ENCODE peak calls at places on chromosomes 3 and 15, in six cellular contexts. One of them, this sample, is unnamed.

GRCh38 chr3:114299421-114299820 is 5.6 kb downstream of the TIGIT start:
- DNase-seq in AG04450: no peak
- DNase-seq in colonic mucosa: no peak
- DNase-seq in heart left ventricle: peak; percentile 33
- DNase-seq in heart right ventricle: no peak
- DNase-seq in neural crest cell: peak; percentile 29
- DNase-seq in this sample: no peak

GRCh38 chr3:129984124-129984523 is 9.6 kb downstream of the TRH start:
- DNase-seq in AG04450: no peak
- DNase-seq in colonic mucosa: no peak
- DNase-seq in heart left ventricle: no peak
- DNase-seq in heart right ventricle: no peak
- DNase-seq in neural crest cell: no peak
- DNase-seq in this sample: no peak

GRCh38 chr3:44955917-44956316 is 20.1 kb downstream of the ZDHHC3 start:
- DNase-seq in AG04450: no peak
- DNase-seq in colonic mucosa: no peak
- DNase-seq in heart left ventricle: no peak
- DNase-seq in heart right ventricle: no peak
- DNase-seq in neural crest cell: no peak
- DNase-seq in this sample: no peak

GRCh38 chr3:146277953-146278631 is 27.2 kb upstream of the PLSCR4 start:
- DNase-seq in AG04450: peak; percentile 68
- DNase-seq in colonic mucosa: no peak
- DNase-seq in heart left ventricle: no peak
- DNase-seq in heart right ventricle: no peak
- DNase-seq in neural crest cell: no peak
- DNase-seq in this sample: no peak

GRCh38 chr15:42796955-42797779 is 60.2 kb upstream of the CDAN1 start:
- DNase-seq in AG04450: no peak
- DNase-seq in colonic mucosa: no peak
- DNase-seq in heart left ventricle: no peak
- DNase-seq in heart right ventricle: no peak
- DNase-seq in neural crest cell: no peak
- DNase-seq in this sample: no peak

GRCh38 chr3:178480795-178481194 is 55.4 kb upstream of the KCNMB2 start:
- DNase-seq in AG04450: no peak
- DNase-seq in colonic mucosa: no peak
- DNase-seq in heart left ventricle: no peak
- DNase-seq in heart right ventricle: no peak
- DNase-seq in neural crest cell: no peak
- DNase-seq in this sample: peak; percentile 76

GRCh38 chr3:114411811-114412803 is 118.3 kb downstream of the TIGIT start:
- DNase-seq in AG04450: no peak
- DNase-seq in colonic mucosa: no peak
- DNase-seq in heart left ventricle: no peak
- DNase-seq in heart right ventricle: no peak
- DNase-seq in neural crest cell: no peak
- DNase-seq in this sample: no peak

GRCh38 chr15:99296386-99296785 is 45.1 kb downstream of the LRRC28 start:
- DNase-seq in AG04450: no peak
- DNase-seq in colonic mucosa: no peak
- DNase-seq in heart left ventricle: no peak
- DNase-seq in heart right ventricle: no peak
- DNase-seq in neural crest cell: no peak
- DNase-seq in this sample: no peak

GRCh38 chr15:90553248-90553745 is 23.6 kb downstream of the CRTC3 start:
- DNase-seq in AG04450: peak; percentile 81
- DNase-seq in colonic mucosa: no peak
- DNase-seq in heart left ventricle: no peak
- DNase-seq in heart right ventricle: no peak
- DNase-seq in neural crest cell: no peak
- DNase-seq in this sample: no peak

GRCh38 chr3:111971533-111971932 is 7.3 kb upstream of the ABHD10 start:
- DNase-seq in AG04450: no peak
- DNase-seq in colonic mucosa: no peak
- DNase-seq in heart left ventricle: peak; percentile 85
- DNase-seq in heart right ventricle: peak; percentile 24
- DNase-seq in neural crest cell: no peak
- DNase-seq in this sample: no peak

GRCh38 chr3:196073188-196073838 is 8.6 kb downstream of the TFRC start:
- DNase-seq in AG04450: peak; percentile 26
- DNase-seq in colonic mucosa: peak; percentile 70
- DNase-seq in heart left ventricle: no peak
- DNase-seq in heart right ventricle: peak; percentile 17
- DNase-seq in neural crest cell: peak; percentile 63
- DNase-seq in this sample: peak; percentile 58

GRCh38 chr15:74748322-74748946 is at the start of gene CYP1A2:
- DNase-seq in AG04450: no peak
- DNase-seq in colonic mucosa: no peak
- DNase-seq in heart left ventricle: no peak
- DNase-seq in heart right ventricle: no peak
- DNase-seq in neural crest cell: no peak
- DNase-seq in this sample: no peak

GRCh38 chr3:142595581-142595950 is 627 bp upstream of the PLS1 start:
- DNase-seq in AG04450: peak; percentile 71
- DNase-seq in colonic mucosa: no peak
- DNase-seq in heart left ventricle: no peak
- DNase-seq in heart right ventricle: no peak
- DNase-seq in neural crest cell: no peak
- DNase-seq in this sample: no peak

GRCh38 chr3:193391902-193392301 is 13.3 kb upstream of the ATP13A5 start:
- DNase-seq in AG04450: no peak
- DNase-seq in colonic mucosa: no peak
- DNase-seq in heart left ventricle: no peak
- DNase-seq in heart right ventricle: no peak
- DNase-seq in neural crest cell: no peak
- DNase-seq in this sample: no peak

GRCh38 chr3:194561306-194561974 is 71.8 kb downstream of the TMEM44 start:
- DNase-seq in AG04450: no peak
- DNase-seq in colonic mucosa: no peak
- DNase-seq in heart left ventricle: no peak
- DNase-seq in heart right ventricle: no peak
- DNase-seq in neural crest cell: no peak
- DNase-seq in this sample: no peak

GRCh38 chr3:140219161-140219745 is 284.3 kb downstream of the CLSTN2 start:
- DNase-seq in AG04450: no peak
- DNase-seq in colonic mucosa: no peak
- DNase-seq in heart left ventricle: no peak
- DNase-seq in heart right ventricle: no peak
- DNase-seq in neural crest cell: no peak
- DNase-seq in this sample: no peak

GRCh38 chr3:184284696-184285095 is 8.9 kb downstream of the ECE2 start:
- DNase-seq in AG04450: no peak
- DNase-seq in colonic mucosa: peak; percentile 27
- DNase-seq in heart left ventricle: no peak
- DNase-seq in heart right ventricle: no peak
- DNase-seq in neural crest cell: peak; percentile 50
- DNase-seq in this sample: peak; percentile 66

GRCh38 chr15:101267320-101268104 is 9.8 kb downstream of the SELENOS start:
- DNase-seq in AG04450: no peak
- DNase-seq in colonic mucosa: peak; percentile 49
- DNase-seq in heart left ventricle: peak; percentile 57
- DNase-seq in heart right ventricle: no peak
- DNase-seq in neural crest cell: no peak
- DNase-seq in this sample: no peak

DNA sequence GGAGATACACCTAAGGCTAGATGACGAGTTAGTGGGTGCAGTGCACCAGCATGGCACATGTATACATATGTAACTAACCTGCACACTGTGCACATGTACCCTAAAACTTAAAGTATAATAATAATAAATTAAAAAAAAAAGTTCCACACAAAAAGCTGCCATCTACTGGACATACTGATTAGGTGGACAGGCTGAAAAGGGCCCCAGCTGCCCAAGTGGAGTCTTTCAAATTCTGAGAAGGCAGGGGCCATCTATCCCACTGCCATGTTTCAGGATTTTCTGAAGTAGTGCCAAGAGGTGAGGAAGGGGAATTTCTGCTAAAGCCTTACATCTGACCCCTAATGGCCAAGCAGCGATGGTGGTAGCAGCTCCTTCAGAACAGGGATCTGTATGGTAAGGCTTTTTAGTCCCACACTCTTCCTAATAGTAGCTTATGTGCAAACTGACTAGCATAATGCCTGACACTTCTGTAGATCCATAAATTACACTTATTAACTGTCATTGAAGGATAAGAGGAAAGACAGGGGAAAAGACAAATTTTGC is 7.7 kb downstream of the FSTL1 start:
- DNase-seq in AG04450: no peak
- DNase-seq in colonic mucosa: no peak
- DNase-seq in heart left ventricle: no peak
- DNase-seq in heart right ventricle: no peak
- DNase-seq in neural crest cell: no peak
- DNase-seq in this sample: no peak
- TF ChIP-seq CTCF in AG04450: peak; percentile 53
- TF ChIP-seq CTCF in colonic mucosa: no peak
- TF ChIP-seq CTCF in heart left ventricle: peak; percentile 11
- TF ChIP-seq CTCF in heart right ventricle: no peak
- TF ChIP-seq CTCF in neural crest cell: peak; percentile 36
- TF ChIP-seq CTCF in this sample: no peak

DNA sequence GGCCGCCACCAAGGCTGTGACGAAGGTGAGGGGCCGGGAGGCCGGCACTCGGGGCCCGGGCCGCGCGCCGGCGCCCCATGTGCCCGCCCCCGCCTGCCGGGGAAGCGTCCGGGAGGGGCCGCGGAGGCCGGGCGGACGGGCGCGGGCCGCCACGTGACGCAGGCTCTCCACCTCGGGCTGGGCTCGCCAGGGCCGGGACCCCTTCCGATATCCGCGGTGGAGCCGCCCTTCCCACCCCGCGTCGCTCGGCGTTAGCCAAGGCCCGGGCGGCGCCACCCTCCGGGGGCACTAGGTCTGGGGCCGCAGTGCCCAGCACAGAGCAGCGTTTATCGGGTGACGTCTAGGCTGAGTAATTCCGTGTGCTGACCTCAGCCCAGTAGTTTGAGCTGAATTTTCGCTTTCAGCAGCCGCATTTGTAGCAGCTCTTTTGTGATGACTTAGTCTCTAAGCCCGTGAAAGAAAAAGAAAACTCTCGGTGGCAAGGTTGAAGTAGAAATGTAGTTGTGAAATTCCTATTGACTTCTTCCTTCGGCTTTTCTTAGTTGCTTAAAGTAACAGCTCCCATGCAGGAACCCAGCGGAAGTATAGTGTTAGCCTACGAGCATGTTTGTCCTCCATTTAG is 885 bp downstream of the CDV3 start:
- DNase-seq in AG04450: no peak
- DNase-seq in colonic mucosa: peak; percentile 74
- DNase-seq in heart left ventricle: peak; percentile 85
- DNase-seq in heart right ventricle: peak; percentile 82
- DNase-seq in neural crest cell: peak; percentile 51
- DNase-seq in this sample: peak; percentile 76
- TF ChIP-seq CTCF in AG04450: peak; percentile 12
- TF ChIP-seq CTCF in colonic mucosa: no peak
- TF ChIP-seq CTCF in heart left ventricle: peak; percentile 12
- TF ChIP-seq CTCF in heart right ventricle: no peak
- TF ChIP-seq CTCF in neural crest cell: peak; percentile 32
- TF ChIP-seq CTCF in this sample: peak; percentile 27

DNA sequence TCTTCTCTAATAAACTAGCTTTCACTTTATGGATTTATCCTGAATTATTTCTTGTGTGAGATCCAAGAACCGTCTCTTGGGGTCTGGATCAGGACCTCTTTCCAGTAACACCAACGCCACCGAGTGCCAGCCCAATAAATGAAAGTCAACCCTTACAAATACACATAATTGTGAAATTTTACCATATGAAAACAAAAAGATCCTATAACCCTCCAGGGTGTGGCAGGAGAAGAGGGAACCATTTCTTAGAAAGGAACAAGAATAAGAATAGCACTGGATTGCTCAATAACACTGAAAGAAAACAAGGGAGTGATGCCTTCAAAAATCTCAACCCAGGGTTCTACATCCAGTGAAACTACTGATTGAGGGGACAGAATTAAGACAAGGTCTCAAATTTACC is 51.6 kb upstream of the ACKR4 start:
- DNase-seq in AG04450: no peak
- DNase-seq in colonic mucosa: no peak
- DNase-seq in heart left ventricle: peak; percentile 27
- DNase-seq in heart right ventricle: no peak
- DNase-seq in neural crest cell: no peak
- DNase-seq in this sample: no peak
- TF ChIP-seq CTCF in AG04450: no peak
- TF ChIP-seq CTCF in colonic mucosa: no peak
- TF ChIP-seq CTCF in heart left ventricle: no peak
- TF ChIP-seq CTCF in heart right ventricle: no peak
- TF ChIP-seq CTCF in neural crest cell: no peak
- TF ChIP-seq CTCF in this sample: no peak

GRCh38 chr15:94412979-94413741 is 181.8 kb downstream of the MCTP2 start:
- DNase-seq in AG04450: no peak
- DNase-seq in colonic mucosa: peak; percentile 47
- DNase-seq in heart left ventricle: no peak
- DNase-seq in heart right ventricle: no peak
- DNase-seq in neural crest cell: no peak
- DNase-seq in this sample: no peak
- TF ChIP-seq CTCF in AG04450: peak; percentile 61
- TF ChIP-seq CTCF in colonic mucosa: peak; percentile 34
- TF ChIP-seq CTCF in heart left ventricle: peak; percentile 29
- TF ChIP-seq CTCF in heart right ventricle: peak; percentile 49
- TF ChIP-seq CTCF in neural crest cell: peak; percentile 84
- TF ChIP-seq CTCF in this sample: no peak

GRCh38 chr3:37571269-37571668 is 290.4 kb upstream of the CTDSPL start:
- DNase-seq in AG04450: no peak
- DNase-seq in colonic mucosa: no peak
- DNase-seq in heart left ventricle: no peak
- DNase-seq in heart right ventricle: no peak
- DNase-seq in neural crest cell: no peak
- DNase-seq in this sample: no peak
- TF ChIP-seq CTCF in AG04450: peak; percentile 6
- TF ChIP-seq CTCF in colonic mucosa: no peak
- TF ChIP-seq CTCF in heart left ventricle: no peak
- TF ChIP-seq CTCF in heart right ventricle: peak; percentile 24
- TF ChIP-seq CTCF in neural crest cell: no peak
- TF ChIP-seq CTCF in this sample: no peak

DNA sequence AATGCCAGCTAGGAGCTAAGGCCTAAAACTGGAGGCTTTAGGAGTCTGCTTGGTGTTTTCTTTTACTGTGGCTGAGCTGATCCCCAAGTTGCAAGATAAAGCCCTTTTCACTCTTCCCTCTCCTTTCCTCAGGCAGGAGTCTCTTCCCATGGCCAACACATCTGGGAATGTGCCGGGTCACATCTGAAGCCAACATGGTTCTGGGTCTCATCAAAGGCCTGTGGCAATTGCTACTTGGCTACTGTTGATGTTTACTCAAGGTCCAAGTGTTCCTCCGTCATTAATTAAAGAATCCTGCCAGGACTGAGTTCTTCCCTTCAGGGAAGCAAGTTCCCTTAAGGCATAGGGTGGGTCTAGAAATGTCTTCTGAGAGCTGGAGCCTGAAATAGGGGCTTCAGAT is 230.2 kb downstream of the GBE1 start:
- DNase-seq in AG04450: no peak
- DNase-seq in colonic mucosa: no peak
- DNase-seq in heart left ventricle: no peak
- DNase-seq in heart right ventricle: no peak
- DNase-seq in neural crest cell: no peak
- DNase-seq in this sample: no peak
- TF ChIP-seq CTCF in AG04450: no peak
- TF ChIP-seq CTCF in colonic mucosa: no peak
- TF ChIP-seq CTCF in heart left ventricle: no peak
- TF ChIP-seq CTCF in heart right ventricle: no peak
- TF ChIP-seq CTCF in neural crest cell: no peak
- TF ChIP-seq CTCF in this sample: no peak

This sample was measured in GM13976.